ENCODE peak calls at places on chromosomes 4 and X, in ten cellular contexts. C is T-cell; T is putamen; M is small intestine; L is cardiac muscle cell; R is activated T-cell treated with anti-CD3 and anti-CD28 coated beads, Interleukin-2, amount 50 U/mL, for 1 hour; H is stromal cell of bone marrow; E is sciatic nerve; G is ovary; J is RCC 7860. D is an unnamed sample.
A peak's percentile ranks its signal among the peaks of the same experiment; 100 is the strongest.

GRCh38 chrX:13412208-13412600 is 92.4 kb upstream of the ATXN3L start:
- DNase-seq in G (no peak), H (no peak), C (no peak), J (no peak), E (no peak), T (no peak), M (no peak), L (no peak), R (no peak), D (no peak)

GRCh38 chr4:8044699-8045098 is 105.0 kb upstream of the AFAP1 start:
- DNase-seq in R (no peak), T (no peak), G (no peak), M (peak; percentile 10), J (no peak), L (no peak), C (no peak), E (no peak), H (no peak), D (no peak)

GRCh38 chr4:147822128-147822527 is 90.2 kb downstream of the ARHGAP10 start:
- DNase-seq in C (no peak), T (no peak), R (no peak), H (no peak), E (peak; percentile 89), L (peak; percentile 97), M (peak; percentile 78), G (peak; percentile 85), J (no peak), D (peak; percentile 32)

GRCh38 chrX:153967536-153968214 is 3.9 kb downstream of the HCFC1 start:
- DNase-seq in L (no peak), G (no peak), H (no peak), J (no peak), M (peak; percentile 20), C (no peak), T (no peak), R (no peak), E (no peak), D (no peak)

GRCh38 chr4:24137596-24137962 is 247.7 kb upstream of the PPARGC1A start:
- DNase-seq in H (no peak), R (no peak), E (no peak), C (no peak), J (no peak), T (no peak), L (no peak), G (no peak), M (no peak), D (no peak)

GRCh38 chrX:114999906-115000305 is 17.5 kb downstream of the IL13RA2 start:
- DNase-seq in L (no peak), R (no peak), M (no peak), C (no peak), E (no peak), J (no peak), T (no peak), G (no peak), H (no peak), D (no peak)

GRCh38 chr4:82063017-82063416 is 310.8 kb downstream of the HNRNPD start:
- DNase-seq in J (no peak), C (no peak), M (no peak), L (no peak), H (no peak), G (no peak), E (no peak), T (no peak), R (no peak), D (no peak)

GRCh38 chrX:125709074-125709473 is 389.4 kb downstream of the TEX13C start:
- DNase-seq in E (no peak), T (no peak), G (no peak), H (no peak), C (no peak), R (no peak), M (no peak), J (no peak), L (no peak), D (no peak)

GRCh38 chrX:135295238-135295943 is 13.9 kb upstream of the ETDC start:
- DNase-seq in L (peak; percentile 55), C (peak; percentile 57), H (peak; percentile 4), T (peak; percentile 39), M (peak; percentile 10), E (no peak), J (no peak), G (peak; percentile 16), R (peak; percentile 65), D (peak; percentile 37)

GRCh38 chrX:49727847-49728246 is 32.1 kb upstream of the PAGE1 start:
- DNase-seq in G (no peak), H (no peak), M (no peak), J (no peak), R (no peak), T (no peak), E (no peak), L (no peak), C (no peak), D (no peak)

GRCh38 chr4:84967292-84967651 is 782 bp upstream of the WDFY3 start:
- DNase-seq in G (no peak), L (peak; percentile 35), M (peak; percentile 14), E (no peak), R (no peak), J (peak; percentile 13), T (peak; percentile 32), C (no peak), H (no peak), D (peak; percentile 32)

GRCh38 chrX:100297732-100298131 is 112.3 kb downstream of the PCDH19 start:
- DNase-seq in M (no peak), G (no peak), J (no peak), R (no peak), L (no peak), T (no peak), E (no peak), C (no peak), H (no peak), D (no peak)

GRCh38 chr4:42673084-42673429 is 16.2 kb upstream of the ATP8A1 start:
- DNase-seq in J (no peak), T (no peak), G (no peak), L (peak; percentile 54), M (no peak), E (no peak), C (no peak), R (no peak), H (peak; percentile 9), D (no peak)

GRCh38 chrX:125577479-125577878 is 257.8 kb downstream of the TEX13C start:
- DNase-seq in C (no peak), E (no peak), J (no peak), R (no peak), L (no peak), T (no peak), H (no peak), G (no peak), M (no peak), D (no peak)

GRCh38 chr4:189436207-189436606 is 504.5 kb upstream of the FRG1 start:
- DNase-seq in C (no peak), L (no peak), E (no peak), G (no peak), H (no peak), R (no peak), J (no peak), M (peak; percentile 5), T (no peak), D (no peak)

GRCh38 chr4:100079264-100079663 is 111.0 kb downstream of the DDIT4L start:
- DNase-seq in R (no peak), E (no peak), G (no peak), T (no peak), C (no peak), M (no peak), L (no peak), H (no peak), J (no peak), D (no peak)